ENCODE peak calls at places on chromosomes 13 and 19, in eight cellular contexts. E is astrocyte of the spinal cord; S is NCI-H2081; J is heart right ventricle; Q is MCF 10A; F is psoas muscle; M is BE2C; I is stimulated activated CD8-positive, alpha-beta memory T cell treated with anti-CD3 and anti-CD28 coated beads, Interleukin-2, amount 100 ng/mL, for 1 hour. W is an unnamed sample.

GRCh38 chr19:1069009-1069779 is 2.2 kb downstream of the ARHGAP45 start:
- DNase-seq in F (peak; percentile 83), J (peak; percentile 72), M (no peak), I (no peak), S (no peak), Q (peak; percentile 39), E (no peak), W (no peak)

GRCh38 chr13:112814905-112815585 is 125.2 kb downstream of the ATP11A start:
- DNase-seq in S (no peak), I (no peak), E (peak; percentile 12), M (peak; percentile 36), Q (peak; percentile 17), F (no peak), J (peak; percentile 58), W (no peak)

GRCh38 chr19:292281-292884 is 1.2 kb upstream of the PLPP2 start:
- DNase-seq in F (peak; percentile 19), E (no peak), J (no peak), Q (no peak), I (no peak), M (no peak), S (no peak), W (no peak)

GRCh38 chr19:11191273-11191755 is 6.0 kb downstream of the KANK2 start:
- DNase-seq in I (no peak), J (peak; percentile 85), S (no peak), E (peak; percentile 57), M (peak; percentile 42), Q (peak; percentile 54), F (peak; percentile 91), W (no peak)

GRCh38 chr13:83531022-83531421 is 351.3 kb downstream of the SLITRK1 start:
- DNase-seq in J (no peak), E (no peak), S (no peak), Q (no peak), M (no peak), I (no peak), F (no peak), W (no peak)

GRCh38 chr19:35736913-35737886 is 5.1 kb downstream of the IGFLR1 start:
- DNase-seq in Q (no peak), F (no peak), I (no peak), J (no peak), S (no peak), E (no peak), M (no peak), W (no peak)

GRCh38 chr19:13028027-13028426 is 32.8 kb downstream of the NFIX start:
- DNase-seq in M (no peak), J (no peak), I (no peak), S (no peak), E (no peak), F (no peak), Q (no peak), W (no peak)

GRCh38 chr19:11948646-11949045 is 16.2 kb upstream of the ZNF763 start:
- DNase-seq in I (no peak), E (peak; percentile 14), F (no peak), Q (no peak), J (no peak), M (no peak), S (no peak), W (no peak)

GRCh38 chr19:38526430-38526829 is 91.3 kb downstream of the MAP4K1 start:
- DNase-seq in Q (no peak), S (no peak), J (no peak), E (no peak), I (no peak), F (no peak), M (no peak), W (no peak)

GRCh38 chr13:40786568-40786996 is 2.8 kb upstream of the SLC25A15 start:
- DNase-seq in E (peak; percentile 27), J (no peak), S (no peak), M (no peak), Q (no peak), F (no peak), I (no peak), W (no peak)

GRCh38 chr13:35978607-35979316 is 152.4 kb downstream of the DCLK1 start:
- DNase-seq in F (no peak), S (peak; percentile 44), Q (peak; percentile 82), M (no peak), J (no peak), E (peak; percentile 85), I (no peak), W (peak; percentile 44)

GRCh38 chr19:28899703-28900102 is 313.2 kb downstream of the UQCRFS1 start:
- DNase-seq in J (no peak), E (no peak), M (no peak), Q (no peak), F (no peak), I (no peak), S (no peak), W (no peak)

GRCh38 chr19:39557791-39558622 is 18.0 kb upstream of the EID2 start:
- DNase-seq in I (no peak), S (no peak), Q (peak; percentile 20), E (peak; percentile 6), F (no peak), J (no peak), M (no peak), W (peak; percentile 49)

GRCh38 chr19:1531587-1531986 is 7.7 kb downstream of the PLK5 start:
- DNase-seq in M (no peak), E (no peak), I (no peak), J (no peak), F (no peak), S (no peak), Q (no peak), W (no peak)

GRCh38 chr13:50376895-50377575 is 361.8 kb downstream of the KCNRG start:
- DNase-seq in M (no peak), Q (peak; percentile 47), S (no peak), F (peak; percentile 58), E (no peak), I (no peak), J (no peak), W (peak; percentile 7)

GRCh38 chr19:45076029-45076850 is at the start of gene ZNF296:
- DNase-seq in F (peak; percentile 88), S (peak; percentile 72), Q (peak; percentile 84), E (peak; percentile 20), I (peak; percentile 52), J (peak; percentile 74), M (peak; percentile 82), W (no peak)

GRCh38 chr19:13995017-13995728 is 10.9 kb downstream of the RFX1 start:
- DNase-seq in I (no peak), Q (no peak), F (peak; percentile 77), M (no peak), J (peak; percentile 60), S (no peak), E (no peak), W (no peak)

GRCh38 chr13:113981201-113981605 is 7.3 kb upstream of the C13orf46 start:
- DNase-seq in I (no peak), E (peak; percentile 84), F (peak; percentile 60), M (no peak), S (peak; percentile 94), J (no peak), Q (peak; percentile 99), W (peak; percentile 100)

GRCh38 chr13:96346846-96347367 is 257.0 kb downstream of the HS6ST3 start:
- DNase-seq in S (no peak), J (no peak), E (no peak), I (no peak), Q (no peak), F (no peak), M (peak; percentile 74), W (no peak)

GRCh38 chr19:13155472-13156284 is 5.5 kb downstream of the IER2 start:
- DNase-seq in J (peak; percentile 86), I (no peak), S (peak; percentile 29), F (peak; percentile 88), M (peak; percentile 74), Q (peak; percentile 78), E (peak; percentile 82), W (no peak)

GRCh38 chr13:45255253-45255987 is 54.6 kb upstream of the KCTD4 start:
- DNase-seq in Q (no peak), M (no peak), F (no peak), E (no peak), S (no peak), I (no peak), J (no peak), W (no peak)

GRCh38 chr19:17721821-17722220 is 2.5 kb downstream of the MAP1S start:
- DNase-seq in J (peak; percentile 46), E (no peak), Q (peak; percentile 25), F (no peak), S (no peak), M (no peak), I (no peak), W (no peak)

GRCh38 chr19:16376649-16377048 is 52.0 kb downstream of the KLF2 start:
- DNase-seq in F (peak; percentile 57), J (no peak), M (peak; percentile 39), Q (peak; percentile 5), I (no peak), S (no peak), E (no peak), W (no peak)

GRCh38 chr13:41019027-41019487 is at the start of gene ELF1:
- DNase-seq in E (peak; percentile 70), S (peak; percentile 30), J (no peak), I (peak; percentile 18), M (no peak), F (no peak), Q (peak; percentile 91), W (no peak)

GRCh38 chr19:44498988-44499387 is 1.3 kb downstream of the ZNF180 start:
- DNase-seq in E (no peak), J (no peak), F (no peak), M (no peak), I (no peak), S (no peak), Q (no peak), W (no peak)

GRCh38 chr19:35046461-35046860 is 4.9 kb downstream of the HPN start:
- DNase-seq in E (no peak), J (no peak), M (no peak), S (no peak), I (no peak), F (no peak), Q (no peak), W (no peak)

GRCh38 chr13:71867101-71867814 is at the start of gene DACH1:
- DNase-seq in J (peak; percentile 53), Q (no peak), F (peak; percentile 69), I (no peak), E (peak; percentile 65), M (peak; percentile 79), S (no peak), W (peak; percentile 87)

GRCh38 chr13:92187378-92187989 is 789.1 kb downstream of the GPC5 start:
- DNase-seq in E (peak; percentile 62), M (peak; percentile 25), I (no peak), S (peak; percentile 12), J (no peak), Q (peak; percentile 66), F (no peak), W (peak; percentile 72)

GRCh38 chr19:6825076-6825774 is 52.7 kb downstream of the VAV1 start:
- DNase-seq in F (no peak), M (no peak), J (no peak), Q (no peak), E (no peak), S (no peak), I (no peak), W (no peak)

GRCh38 chr13:32135655-32136054 is 104.1 kb downstream of the FRY start:
- DNase-seq in I (no peak), E (peak; percentile 67), S (no peak), J (no peak), M (no peak), Q (no peak), F (no peak), W (no peak)

GRCh38 chr19:46428278-46429141 is at the start of gene PNMA8C:
- DNase-seq in S (peak; percentile 15), J (peak; percentile 80), I (peak; percentile 27), E (peak; percentile 59), F (peak; percentile 80), M (peak; percentile 85), Q (peak; percentile 11), W (peak; percentile 26)

GRCh38 chr13:27147530-27148170 is 24.0 kb downstream of the USP12 start:
- DNase-seq in Q (no peak), F (no peak), E (peak; percentile 11), M (no peak), J (no peak), S (no peak), I (no peak), W (no peak)

GRCh38 chr13:82758056-82758455 is 1124.2 kb downstream of the SLITRK1 start:
- DNase-seq in S (no peak), Q (peak; percentile 4), J (no peak), E (no peak), F (no peak), I (no peak), M (peak; percentile 57), W (no peak)

GRCh38 chr13:99993660-99994455 is 12.3 kb downstream of the ZIC2 start:
- DNase-seq in F (no peak), S (peak; percentile 22), E (peak; percentile 54), M (no peak), I (no peak), J (no peak), Q (no peak), W (no peak)